ENCODE peak calls at places on chromosomes 2 and 18, in six cellular contexts. M is AG10803, T is HFF-Myc, Y is omental fat pad, W is kidney, N is WERI-Rb-1. D is an unnamed sample.

GRCh38 chr2:120415728-120416509 is 70.0 kb downstream of the INHBB start:
- DNase-seq in M (no peak), T (no peak), Y (no peak), W (no peak), N (no peak), D (no peak)

GRCh38 chr18:6022089-6022444 is 126.7 kb upstream of the TMEM200C start:
- DNase-seq in M (peak; percentile 8), T (no peak), Y (no peak), W (no peak), N (no peak), D (no peak)

GRCh38 chr18:58572181-58572580 is 56.7 kb downstream of the ALPK2 start:
- DNase-seq in M (peak; percentile 99), T (peak; percentile 96), Y (no peak), W (no peak), N (no peak), D (no peak)

GRCh38 chr2:147051814-147052213 is 793.0 kb upstream of the ACVR2A start:
- DNase-seq in M (no peak), T (no peak), Y (no peak), W (no peak), N (no peak), D (no peak)

GRCh38 chr2:137964066-137964858 is at the start of gene HNMT:
- DNase-seq in M (peak; percentile 88), T (peak; percentile 46), Y (no peak), W (peak; percentile 75), N (no peak), D (no peak)

GRCh38 chr18:75173125-75173432 is 35.9 kb downstream of the PTGR3 start:
- DNase-seq in M (no peak), T (no peak), Y (no peak), W (no peak), N (no peak), D (no peak)

GRCh38 chr2:220034356-220035121 is 407.1 kb downstream of the SLC4A3 start:
- DNase-seq in M (peak; percentile 74), T (peak; percentile 39), Y (no peak), W (no peak), N (no peak), D (no peak)

GRCh38 chr2:144467479-144468210 is 52.3 kb downstream of the ZEB2 start:
- DNase-seq in M (no peak), T (no peak), Y (no peak), W (no peak), N (no peak), D (no peak)

GRCh38 chr2:88170472-88170892 is 336 bp downstream of the THNSL2 start:
- DNase-seq in M (no peak), T (no peak), Y (no peak), W (no peak), N (no peak), D (no peak)

GRCh38 chr2:222745836-222746559 is 74.5 kb downstream of the MOGAT1 start:
- DNase-seq in M (peak; percentile 35), T (no peak), Y (no peak), W (no peak), N (no peak), D (no peak)

GRCh38 chr18:37332764-37333420 is 232.7 kb downstream of the CELF4 start:
- DNase-seq in M (no peak), T (no peak), Y (no peak), W (no peak), N (no peak), D (peak; percentile 77)

GRCh38 chr2:119820275-119820674 is 60.6 kb downstream of the PTPN4 start:
- DNase-seq in M (peak; percentile 85), T (peak; percentile 52), Y (no peak), W (no peak), N (no peak), D (no peak)

GRCh38 chr18:74989134-74989533 is 219.8 kb downstream of the PTGR3 start:
- DNase-seq in M (no peak), T (no peak), Y (no peak), W (no peak), N (no peak), D (no peak)

GRCh38 chr2:105274046-105274445 is 32.5 kb downstream of the GPR45 start:
- DNase-seq in M (no peak), T (no peak), Y (no peak), W (no peak), N (no peak), D (no peak)

GRCh38 chr2:234178309-234179030 is 128.0 kb downstream of the SPP2 start:
- DNase-seq in M (no peak), T (no peak), Y (no peak), W (no peak), N (no peak), D (no peak)

GRCh38 chr2:146853741-146854444 is 990.9 kb upstream of the ACVR2A start:
- DNase-seq in M (peak; percentile 1), T (no peak), Y (no peak), W (no peak), N (no peak), D (no peak)

GRCh38 chr18:5463390-5463789 is 80.4 kb downstream of the EPB41L3 start:
- DNase-seq in M (peak; percentile 87), T (no peak), Y (peak; percentile 62), W (no peak), N (no peak), D (no peak)

GRCh38 chr18:22171263-22171838 is 2.0 kb downstream of the GATA6 start:
- DNase-seq in M (no peak), T (no peak), Y (no peak), W (no peak), N (no peak), D (no peak)

GRCh38 chr2:105895995-105896764 is 151.5 kb downstream of the NCK2 start:
- DNase-seq in M (no peak), T (no peak), Y (no peak), W (no peak), N (no peak), D (no peak)

GRCh38 chr2:181456660-181457120 is 496 bp upstream of the ITGA4 start:
- DNase-seq in M (peak; percentile 21), T (no peak), Y (no peak), W (peak; percentile 86), N (peak; percentile 51), D (no peak)

GRCh38 chr2:205321240-205321639 is 361.1 kb upstream of the NRP2 start:
- DNase-seq in M (peak; percentile 73), T (no peak), Y (no peak), W (no peak), N (no peak), D (no peak)

GRCh38 chr2:128593518-128594272 is 275.0 kb upstream of the HS6ST1 start:
- DNase-seq in M (no peak), T (no peak), Y (no peak), W (no peak), N (peak; percentile 55), D (no peak)

GRCh38 chr2:74670263-74670662 is 16.2 kb downstream of the SEMA4F start:
- DNase-seq in M (no peak), T (no peak), Y (no peak), W (no peak), N (no peak), D (no peak)

GRCh38 chr2:73992036-73992435 is 7.3 kb downstream of the TET3 start:
- DNase-seq in M (no peak), T (no peak), Y (no peak), W (no peak), N (no peak), D (no peak)

GRCh38 chr2:96325038-96325883 is at the start of gene ITPRIPL1:
- DNase-seq in M (no peak), T (no peak), Y (no peak), W (no peak), N (peak; percentile 64), D (no peak)

GRCh38 chr2:68108116-68108515 is 45.3 kb upstream of the C1D start:
- DNase-seq in M (no peak), T (no peak), Y (no peak), W (no peak), N (no peak), D (no peak)

GRCh38 chr2:68115965-68116364 is 41.7 kb upstream of the PNO1 start:
- DNase-seq in M (no peak), T (no peak), Y (no peak), W (no peak), N (no peak), D (no peak)

GRCh38 chr2:68104111-68104835 is 41.5 kb upstream of the C1D start:
- DNase-seq in M (no peak), T (no peak), Y (no peak), W (no peak), N (no peak), D (no peak)

GRCh38 chr2:68107475-68107874 is 44.7 kb upstream of the C1D start:
- DNase-seq in M (no peak), T (no peak), Y (no peak), W (no peak), N (no peak), D (no peak)

GRCh38 chr2:68110102-68110501 is 47.3 kb upstream of the C1D start:
- DNase-seq in M (no peak), T (no peak), Y (no peak), W (no peak), N (peak; percentile 43), D (no peak)
- TF ChIP-seq CTCF in M (no peak), T (no peak), Y (no peak), W (no peak), N (peak; percentile 61), D (no peak)

DNA sequence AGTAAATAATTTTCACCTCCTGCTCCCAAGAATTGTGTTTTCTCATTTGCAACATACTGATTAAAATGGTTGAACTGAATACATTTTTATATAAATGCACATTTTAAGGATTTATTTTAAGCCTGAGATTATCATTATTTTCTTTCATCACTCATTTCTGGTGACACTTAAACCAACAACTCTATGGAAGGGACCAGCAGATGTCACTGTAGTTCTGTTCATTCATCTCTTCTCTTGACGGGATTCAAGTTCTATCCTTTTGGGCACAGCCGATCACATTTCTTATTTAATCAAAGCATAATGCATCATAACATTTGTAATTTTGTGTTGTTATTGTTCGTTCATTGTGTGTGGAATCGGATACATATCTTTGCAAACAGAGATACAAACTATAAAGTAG is 417.9 kb downstream of the HRH4 start:
- DNase-seq in M (peak; percentile 70), T (no peak), Y (no peak), W (no peak), N (no peak), D (no peak)
- TF ChIP-seq CTCF in M (peak; percentile 70), T (peak; percentile 42), Y (no peak), W (peak; percentile 29), N (peak; percentile 41), D (peak; percentile 37)

GRCh38 chr2:52264488-52264887 is 1232.6 kb upstream of the NRXN1 start:
- DNase-seq in M (no peak), T (no peak), Y (no peak), W (no peak), N (no peak), D (no peak)
- TF ChIP-seq CTCF in M (no peak), T (no peak), Y (no peak), W (no peak), N (peak; percentile 13), D (no peak)

GRCh38 chr2:153291718-153292117 is 186.8 kb downstream of the RPRM start:
- DNase-seq in M (no peak), T (no peak), Y (no peak), W (no peak), N (no peak), D (no peak)

GRCh38 chr2:153287109-153287801 is 191.3 kb downstream of the RPRM start:
- DNase-seq in M (no peak), T (no peak), Y (no peak), W (no peak), N (peak; percentile 32), D (no peak)
- TF ChIP-seq CTCF in M (peak; percentile 13), T (no peak), Y (no peak), W (no peak), N (peak; percentile 53), D (no peak)

D was measured in D721Med.